ENCODE peak calls at places on chromosomes 12 and 14, in ten cellular contexts. H, L, T, P, K, V, X, C, A and R are unnamed samples.

GRCh38 chr12:69623970-69624369 is 13.3 kb upstream of the LRRC10 start:
- DNase-seq in V (no peak), K (no peak), A (no peak), C (no peak), P (peak), H (peak), T (no peak), L (no peak), X (no peak), R (peak)

GRCh38 chr14:91317381-91318313 is 73.1 kb upstream of the GPR68 start:
- DNase-seq in T (no peak), H (peak), P (peak), K (peak), C (peak), A (no peak), L (no peak), V (no peak), X (no peak), R (no peak)

GRCh38 chr12:44794867-44795266 is 81.2 kb downstream of the NELL2 start:
- DNase-seq in A (no peak), X (no peak), P (no peak), C (no peak), K (no peak), V (no peak), L (no peak), H (no peak), T (no peak), R (no peak)

GRCh38 chr14:65213316-65213715 is 111.0 kb upstream of the MAX start:
- DNase-seq in K (no peak), C (no peak), X (no peak), A (no peak), H (no peak), L (no peak), V (peak), P (no peak), T (no peak), R (no peak)

GRCh38 chr12:96658075-96658474 is 168.7 kb downstream of the CFAP54 start:
- DNase-seq in L (no peak), K (no peak), H (no peak), T (no peak), A (no peak), C (no peak), X (no peak), V (no peak), P (no peak), R (no peak)

GRCh38 chr12:53696285-53696654 is 20.4 kb upstream of the ATP5MC2 start:
- DNase-seq in C (peak), P (peak), A (peak), X (peak), H (peak), L (no peak), T (peak), K (peak), V (peak), R (peak)

GRCh38 chr12:79433465-79434072 is 257.2 kb downstream of the PAWR start:
- DNase-seq in L (no peak), T (no peak), A (no peak), C (no peak), P (no peak), V (no peak), H (no peak), K (no peak), X (no peak), R (no peak)

GRCh38 chr14:37545174-37545573 is 49.9 kb downstream of the FOXA1 start:
- DNase-seq in X (no peak), L (no peak), T (no peak), K (no peak), A (no peak), H (no peak), C (no peak), V (no peak), P (no peak), R (no peak)

GRCh38 chr12:121036810-121037326 is 2.2 kb downstream of the OASL start:
- DNase-seq in X (no peak), L (no peak), C (peak), T (no peak), P (peak), A (no peak), H (no peak), V (peak), K (no peak), R (no peak)

GRCh38 chr14:43894534-43894933 is 612.5 kb downstream of the FSCB start:
- DNase-seq in V (no peak), T (peak), P (no peak), X (peak), H (no peak), K (peak), L (no peak), C (peak), A (no peak), R (peak)

GRCh38 chr12:82919365-82920054 is 232.8 kb downstream of the TMTC2 start:
- DNase-seq in C (no peak), T (no peak), K (no peak), X (no peak), P (no peak), L (no peak), A (no peak), H (no peak), V (no peak), R (peak)

GRCh38 chr14:68377459-68377858 is 415.4 kb downstream of the ZFP36L1 start:
- DNase-seq in T (no peak), C (peak), X (peak), P (peak), A (no peak), V (peak), L (no peak), K (peak), H (peak), R (no peak)

GRCh38 chr12:109378579-109378978 is 30.9 kb downstream of the MYO1H start:
- DNase-seq in A (no peak), P (no peak), C (no peak), K (no peak), L (no peak), T (no peak), X (peak), H (no peak), V (no peak), R (no peak)

GRCh38 chr12:12813120-12814101 is at the start of gene DDX47:
- DNase-seq in L (peak), K (peak), P (peak), V (peak), T (peak), A (peak), X (peak), H (peak), C (peak), R (peak)

GRCh38 chr14:105883066-105884005 is 357.0 kb downstream of the TMEM121 start:
- DNase-seq in L (no peak), T (no peak), H (peak), X (no peak), V (no peak), A (no peak), K (no peak), C (no peak), P (peak), R (no peak)

GRCh38 chr14:20782280-20782890 is 1.3 kb downstream of the RNASE6 start:
- DNase-seq in H (no peak), P (no peak), C (peak), K (peak), X (no peak), V (no peak), L (no peak), T (no peak), A (no peak), R (no peak)

GRCh38 chr12:111168009-111168786 is 200.7 kb downstream of the PHETA1 start:
- DNase-seq in A (no peak), X (peak), P (no peak), L (no peak), T (no peak), V (no peak), H (no peak), C (peak), K (no peak), R (no peak)

GRCh38 chr12:70609203-70609602 is 28.0 kb downstream of the PTPRB start:
- DNase-seq in T (peak), H (no peak), C (no peak), A (no peak), V (no peak), X (peak), K (no peak), L (no peak), P (no peak), R (peak)

GRCh38 chr12:62933220-62933870 is 1.6 kb downstream of the PPM1H start:
- DNase-seq in A (no peak), L (no peak), H (peak), V (peak), K (no peak), X (peak), P (no peak), C (no peak), T (peak), R (peak)

GRCh38 chr12:98645572-98646067 is 530 bp downstream of the APAF1 start:
- DNase-seq in H (peak), P (no peak), A (peak), L (no peak), C (peak), V (peak), T (peak), X (peak), K (peak), R (no peak)